ENCODE peak calls at places on chromosomes 11 and 22, in five cellular contexts. Y is right lobe of liver, F is AG10803, X is fibroblast of villous mesenchyme, W is lung. Q is an unnamed sample.

GRCh38 chr11:101100601-101101000 is 29.0 kb downstream of the PGR start:
- DNase-seq in Y (no peak), F (no peak), X (peak), W (no peak), Q (no peak)

GRCh38 chr11:57778318-57779037 is 16.9 kb downstream of the CTNND1 start:
- DNase-seq in Y (peak), F (peak), X (peak), W (peak), Q (peak)

GRCh38 chr11:76242004-76242779 is 35.9 kb upstream of the WNT11 start:
- DNase-seq in Y (no peak), F (no peak), X (no peak), W (no peak), Q (no peak)

GRCh38 chr11:33774356-33775063 is at the start of gene FBXO3:
- DNase-seq in Y (peak), F (peak), X (peak), W (peak), Q (peak)

GRCh38 chr22:33126881-33127280 is 68.7 kb upstream of the SYN3 start:
- DNase-seq in Y (no peak), F (peak), X (no peak), W (no peak), Q (peak)

GRCh38 chr22:49094151-49094550 is 733.5 kb downstream of the BRD1 start:
- DNase-seq in Y (no peak), F (no peak), X (no peak), W (no peak), Q (no peak)

GRCh38 chr22:37566329-37566837 is 6.1 kb downstream of the CDC42EP1 start:
- DNase-seq in Y (no peak), F (no peak), X (no peak), W (no peak), Q (no peak)

GRCh38 chr22:16806401-16806800 is 18.8 kb downstream of the XKR3 start:
- DNase-seq in Y (no peak), F (no peak), X (no peak), W (no peak), Q (no peak)

GRCh38 chr22:47165998-47166397 is 403.5 kb downstream of the TBC1D22A start:
- DNase-seq in Y (peak), F (no peak), X (no peak), W (no peak), Q (no peak)

GRCh38 chr22:42068351-42068730 is 2.3 kb downstream of the NAGA start:
- DNase-seq in Y (no peak), F (no peak), X (no peak), W (no peak), Q (no peak)

GRCh38 chr22:37244114-37244921 is at the start of gene RAC2:
- DNase-seq in Y (peak), F (peak), X (peak), W (peak), Q (peak)

GRCh38 chr11:61679893-61680621 is at the start of gene DAGLA:
- DNase-seq in Y (peak), F (peak), X (peak), W (peak), Q (peak)

GRCh38 chr11:122137081-122137793 is 21.2 kb upstream of the BLID start:
- DNase-seq in Y (no peak), F (peak), X (peak), W (no peak), Q (peak)

GRCh38 chr11:134275534-134276395 is at the start of gene GLB1L3:
- DNase-seq in Y (no peak), F (peak), X (no peak), W (no peak), Q (no peak)

GRCh38 chr22:31828739-31829138 is 74.9 kb downstream of the DEPDC5 start:
- DNase-seq in Y (no peak), F (peak), X (no peak), W (no peak), Q (peak)

GRCh38 chr22:40676644-40677043 is 2.6 kb upstream of the MCHR1 start:
- DNase-seq in Y (no peak), F (no peak), X (no peak), W (no peak), Q (no peak)

GRCh38 chr22:25908755-25909154 is 166.8 kb downstream of the MYO18B start:
- DNase-seq in Y (no peak), F (no peak), X (no peak), W (no peak), Q (no peak)

GRCh38 chr11:61733120-61733978 is 19.1 kb upstream of the MYRF start:
- DNase-seq in Y (peak), F (peak), X (peak), W (peak), Q (peak)

GRCh38 chr11:116865696-116866095 is 28.3 kb upstream of the APOA1 start:
- DNase-seq in Y (no peak), F (peak), X (peak), W (no peak), Q (no peak)

GRCh38 chr11:128904872-128905344 is 13.8 kb downstream of the KCNJ5 start:
- DNase-seq in Y (no peak), F (peak), X (peak), W (no peak), Q (no peak)

GRCh38 chr11:120137611-120138521 is at the start of gene TRIM29:
- DNase-seq in Y (peak), F (no peak), X (no peak), W (peak), Q (no peak)

GRCh38 chr11:11230802-11231562 is 122.1 kb downstream of the CSNK2A3 start:
- DNase-seq in Y (no peak), F (no peak), X (no peak), W (no peak), Q (no peak)

GRCh38 chr11:130390071-130390758 is 38.2 kb downstream of the ADAMTS8 start:
- DNase-seq in Y (no peak), F (peak), X (peak), W (no peak), Q (peak)

GRCh38 chr11:94032725-94033124 is 11.6 kb downstream of the HEPHL1 start:
- DNase-seq in Y (no peak), F (no peak), X (no peak), W (peak), Q (no peak)

DNA sequence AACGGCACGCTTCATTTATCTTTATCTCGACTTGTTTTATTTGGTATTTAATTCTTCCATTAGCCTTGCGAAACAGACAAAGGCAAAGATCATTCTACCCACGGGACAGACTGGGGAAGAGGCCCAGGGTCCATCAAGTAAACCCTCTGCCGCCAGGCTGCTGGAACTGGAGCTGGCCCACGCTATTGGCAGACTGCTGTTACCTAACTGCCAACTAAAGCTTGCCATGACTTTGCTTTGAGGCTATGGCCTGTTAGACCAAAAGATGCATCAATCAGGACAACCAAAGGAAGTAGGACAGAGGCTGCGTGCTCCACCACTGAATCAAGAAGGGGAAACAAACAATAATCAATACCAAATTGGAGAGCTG is 794 bp upstream of the TMEM218 start:
- DNase-seq in Y (no peak), F (no peak), X (no peak), W (no peak), Q (no peak)
- H3K4me3 ChIP-seq in Y (peak), F (peak), X (peak), W (no peak), Q (peak)

GRCh38 chr22:21016644-21017420 is 1.9 kb downstream of the P2RX6 start:
- DNase-seq in Y (no peak), F (no peak), X (no peak), W (no peak), Q (no peak)

GRCh38 chr22:21022955-21023614 is 8.1 kb downstream of the P2RX6 start:
- DNase-seq in Y (no peak), F (no peak), X (no peak), W (no peak), Q (no peak)

GRCh38 chr22:21022507-21022906 is 7.5 kb downstream of the P2RX6 start:
- DNase-seq in Y (no peak), F (no peak), X (no peak), W (no peak), Q (no peak)

GRCh38 chr22:21018314-21018713 is 3.3 kb downstream of the P2RX6 start:
- DNase-seq in Y (no peak), F (no peak), X (no peak), W (no peak), Q (no peak)

GRCh38 chr22:21020802-21021429 is 6.0 kb downstream of the P2RX6 start:
- DNase-seq in Y (no peak), F (no peak), X (peak), W (no peak), Q (no peak)
- TF ChIP-seq CTCF in Y (no peak), F (peak), X (peak), W (no peak), Q (peak)

GRCh38 chr22:38953091-38953490 is 4.3 kb upstream of the APOBEC3A start:
- DNase-seq in Y (peak), F (no peak), X (no peak), W (no peak), Q (no peak)
- H3K4me3 ChIP-seq in Y (no peak), F (no peak), X (no peak), W (no peak), Q (no peak)

GRCh38 chr22:24133187-24133965 is 47.9 kb upstream of the SUSD2 start:
- DNase-seq in Y (no peak), F (peak), X (peak), W (no peak), Q (peak)
- TF ChIP-seq CTCF in Y (no peak), F (peak), X (peak), W (peak), Q (peak)

DNA sequence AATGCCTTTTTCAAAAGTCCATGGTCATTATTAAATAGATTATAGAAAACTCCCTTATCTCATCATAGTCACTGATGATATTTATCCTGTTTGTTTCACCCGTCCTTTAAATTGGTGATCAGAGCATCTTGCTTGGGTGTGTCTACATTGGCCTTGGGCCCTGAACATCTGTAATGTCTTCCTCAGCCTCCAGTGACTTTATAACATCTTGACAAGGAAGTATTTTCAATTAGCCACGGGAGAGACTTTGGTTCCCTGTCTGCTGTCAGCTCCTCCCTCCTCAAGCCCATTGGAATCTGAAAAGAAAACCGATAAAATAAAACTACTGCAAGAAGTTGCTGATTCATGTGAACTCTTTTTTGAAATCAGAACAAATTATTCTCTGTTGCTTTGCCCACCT is 116.9 kb upstream of the TTC12 start:
- DNase-seq in Y (no peak), F (peak), X (no peak), W (no peak), Q (no peak)
- H3K4me3 ChIP-seq in Y (no peak), F (no peak), X (no peak), W (no peak), Q (no peak)

GRCh38 chr11:119100246-119100959 is 1.2 kb downstream of the DPAGT1 start:
- DNase-seq in Y (no peak), F (peak), X (peak), W (no peak), Q (peak)
- TF ChIP-seq CTCF in Y (peak), F (peak), X (peak), W (no peak), Q (peak)

GRCh38 chr11:77470971-77471370 is 2.9 kb downstream of the PAK1 start:
- DNase-seq in Y (no peak), F (no peak), X (no peak), W (no peak), Q (no peak)

GRCh38 chr11:77470504-77470903 is 3.4 kb downstream of the PAK1 start:
- DNase-seq in Y (no peak), F (no peak), X (no peak), W (no peak), Q (no peak)

GRCh38 chr11:77473801-77474508 is at the start of gene PAK1:
- DNase-seq in Y (peak), F (peak), X (peak), W (peak), Q (peak)

GRCh38 chr11:77473001-77473800 is 693 bp downstream of the PAK1 start:
- DNase-seq in Y (peak), F (no peak), X (no peak), W (peak), Q (no peak)

DNA sequence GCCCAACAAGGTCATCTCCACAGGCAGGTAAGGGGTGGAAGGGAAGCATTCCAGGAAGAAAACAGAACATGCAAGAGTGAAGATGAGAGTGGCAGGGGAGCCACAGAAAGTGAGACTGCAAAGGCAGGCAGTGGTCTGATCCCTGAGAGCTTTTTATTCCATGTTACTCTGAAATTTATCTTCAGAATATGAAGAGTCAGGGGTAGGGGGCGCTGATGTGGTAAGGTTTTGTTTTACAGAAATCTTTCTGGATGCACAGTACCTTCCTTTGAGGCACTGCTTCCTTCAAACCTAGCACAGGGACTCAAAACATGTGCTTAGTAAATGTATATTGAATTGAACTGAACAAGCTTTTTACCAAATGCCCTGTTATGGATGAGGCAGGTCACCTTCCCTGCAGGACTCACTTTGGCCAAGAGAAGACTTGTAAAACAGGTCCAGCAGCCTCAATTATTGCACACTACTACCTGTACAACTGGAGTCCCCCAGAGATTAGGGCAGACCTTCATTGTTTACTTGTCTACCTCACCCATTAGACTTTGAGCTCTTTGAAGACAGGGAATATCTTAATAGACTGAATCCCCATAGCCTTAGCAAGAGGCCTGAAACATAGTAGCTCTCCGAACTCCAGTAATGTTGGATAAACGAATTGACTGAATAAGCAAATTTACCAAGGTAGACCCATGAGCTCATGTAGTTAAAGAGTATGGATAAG is 2.2 kb downstream of the PAK1 start:
- DNase-seq in Y (no peak), F (no peak), X (no peak), W (no peak), Q (no peak)
- H3K4me3 ChIP-seq in Y (no peak), F (no peak), X (no peak), W (no peak), Q (no peak)

DNA sequence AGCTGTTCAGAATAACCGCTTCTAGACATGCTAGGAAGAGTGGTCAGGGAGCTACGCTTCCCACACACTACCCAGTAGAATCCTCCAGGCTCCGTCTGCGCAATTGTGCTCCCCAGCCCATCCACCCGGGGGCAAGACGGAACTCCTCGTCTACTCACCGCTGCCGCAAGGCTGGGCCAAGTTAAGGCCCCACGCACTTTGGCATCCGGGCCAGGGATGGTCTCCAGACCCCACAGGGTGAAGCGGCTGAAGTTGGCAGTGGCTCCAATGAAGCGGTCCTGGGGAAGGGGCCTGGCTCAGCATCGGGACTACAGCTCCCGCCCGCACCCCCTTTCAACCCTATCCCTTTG is 736 bp downstream of the RNASEH2C start:
- DNase-seq in Y (no peak), F (peak), X (peak), W (no peak), Q (peak)
- TF ChIP-seq CTCF in Y (no peak), F (peak), X (no peak), W (no peak), Q (no peak)

Q was measured in fibroblast of mammary gland.